ENCODE peak calls at places on chromosome 11, in six cellular contexts. G, J, A, H, B and C are unnamed samples.

GRCh38 chr11:26571861-26572654 is at the start of gene MUC15:
- DNase-seq in J (no peak), G (no peak), A (no peak), B (no peak), H (no peak), C (no peak)

GRCh38 chr11:3046190-3046589 is 11.0 kb downstream of the CARS1 start:
- DNase-seq in B (no peak), G (no peak), H (no peak), J (peak; percentile 22), A (no peak), C (no peak)

GRCh38 chr11:116586392-116586791 is 186.4 kb downstream of the BUD13 start:
- DNase-seq in J (no peak), A (no peak), G (no peak), H (no peak), B (no peak), C (no peak)

GRCh38 chr11:45805305-45806071 is 539 bp downstream of the SLC35C1 start:
- DNase-seq in G (no peak), A (peak; percentile 80), B (peak; percentile 86), H (no peak), J (peak; percentile 78), C (no peak)

GRCh38 chr11:8059030-8059429 is 22.0 kb upstream of the TUB start:
- DNase-seq in J (no peak), A (no peak), G (no peak), B (no peak), H (no peak), C (no peak)

GRCh38 chr11:123325535-123325934 is 104.5 kb upstream of the GRAMD1B start:
- DNase-seq in J (no peak), B (no peak), G (no peak), H (no peak), A (no peak), C (no peak)

GRCh38 chr11:27349919-27350318 is 13.1 kb downstream of the CCDC34 start:
- DNase-seq in J (no peak), B (no peak), A (no peak), H (no peak), G (no peak), C (no peak)

GRCh38 chr11:112822478-112823274 is 138.5 kb upstream of the NCAM1 start:
- DNase-seq in B (no peak), A (no peak), H (no peak), G (no peak), J (no peak), C (no peak)

GRCh38 chr11:11513438-11513837 is 108.4 kb downstream of the GALNT18 start:
- DNase-seq in B (peak; percentile 17), J (no peak), G (no peak), A (no peak), H (no peak), C (no peak)

GRCh38 chr11:133927690-133928627 is 28.8 kb downstream of the IGSF9B start:
- DNase-seq in A (peak; percentile 30), G (peak; percentile 41), J (peak; percentile 53), B (peak; percentile 65), H (peak; percentile 58), C (peak; percentile 65)

GRCh38 chr11:116649268-116649667 is 123.5 kb downstream of the BUD13 start:
- DNase-seq in H (no peak), G (no peak), A (no peak), J (no peak), B (no peak), C (no peak)

GRCh38 chr11:3126207-3126865 is 38.8 kb downstream of the OSBPL5 start:
- DNase-seq in G (no peak), A (no peak), B (no peak), H (no peak), J (no peak), C (no peak)

GRCh38 chr11:74673956-74674355 is 57.3 kb downstream of the CHRDL2 start:
- DNase-seq in G (no peak), H (no peak), A (no peak), B (no peak), J (no peak), C (no peak)

GRCh38 chr11:1224109-1224485 is 1.2 kb downstream of the MUC5B start:
- DNase-seq in B (no peak), G (no peak), A (no peak), J (no peak), H (no peak), C (no peak)

GRCh38 chr11:128482512-128483191 is 104.7 kb downstream of the ETS1 start:
- DNase-seq in J (peak; percentile 66), A (peak; percentile 75), B (peak; percentile 70), H (peak; percentile 66), G (no peak), C (no peak)